ENCODE peak calls at places on chromosomes 6 and 20, in seven cellular contexts. M is BE2C; Q is T-helper 9 cell; F is T-cell; B is COR-L47; N is NCI-H1694 treated with DMSO at 0.1 percent for 48 hours; V is activated CD4-positive, alpha-beta T cell treated with anti-CD3 and anti-CD28 coated beads, Interleukin-2, amount 50 U/mL, for 24 hours. K is an unnamed sample.

GRCh38 chr6:125791151-125791819 is 525 bp downstream of the NCOA7 start:
- DNase-seq in N (peak), F (peak), B (peak), M (peak), Q (peak), V (no peak), K (no peak)

GRCh38 chr6:84618046-84618752 is 146.2 kb downstream of the TBX18 start:
- DNase-seq in N (no peak), Q (no peak), M (no peak), V (no peak), B (no peak), F (no peak), K (no peak)

GRCh38 chr6:47146426-47147174 is 104.5 kb upstream of the ADGRF1 start:
- DNase-seq in M (no peak), Q (no peak), B (no peak), V (no peak), N (no peak), F (no peak), K (no peak)

GRCh38 chr20:61437280-61438206 is 185.5 kb downstream of the CDH4 start:
- DNase-seq in F (no peak), M (no peak), N (no peak), V (no peak), Q (no peak), B (no peak), K (no peak)

GRCh38 chr20:24698706-24699206 is 229.3 kb downstream of the SYNDIG1 start:
- DNase-seq in B (no peak), V (no peak), N (no peak), M (no peak), Q (no peak), F (no peak), K (no peak)

GRCh38 chr6:104332407-104332806 is 527.3 kb downstream of the HACE1 start:
- DNase-seq in B (no peak), M (peak), F (no peak), V (no peak), N (peak), Q (no peak), K (no peak)

GRCh38 chr6:5135783-5136376 is 50.7 kb downstream of the PPP1R3G start:
- DNase-seq in B (peak), F (no peak), Q (peak), V (peak), N (peak), M (peak), K (no peak)

GRCh38 chr6:11727995-11728961 is 50.3 kb downstream of the ADTRP start:
- DNase-seq in N (no peak), V (no peak), F (peak), M (no peak), Q (no peak), B (no peak), K (no peak)

GRCh38 chr6:46453221-46453620 is 38.0 kb downstream of the RCAN2 start:
- DNase-seq in V (no peak), M (no peak), B (no peak), N (no peak), Q (no peak), F (no peak), K (no peak)

GRCh38 chr20:56517211-56517610 is 7.3 kb upstream of the FAM209A start:
- DNase-seq in V (no peak), M (no peak), Q (no peak), N (no peak), F (no peak), B (no peak), K (no peak)

GRCh38 chr20:40532103-40532502 is 156.9 kb downstream of the MAFB start:
- DNase-seq in B (no peak), N (no peak), M (peak), V (no peak), Q (no peak), F (no peak), K (no peak)

K was measured in progenitor cell of endocrine pancreas.